ENCODE peak calls at places on chromosomes 2 and 18, in nine cellular contexts. G is IMR-90; R is bronchial epithelial cell; T is cardiac fibroblast; V is CD4-positive, alpha-beta T cell; W is chondrocyte; D is choroid plexus epithelial cell; Y is testis; Z is B cell. P is an unnamed sample.

GRCh38 chr2:201882353-201883095 is 76.2 kb downstream of the CDK15 start:
- DNase-seq in G (peak), R (no peak), T (peak), V (no peak), W (no peak), D (peak), Y (no peak), Z (peak), P (no peak)

GRCh38 chr2:30823452-30823851 is 16.2 kb upstream of the CAPN13 start:
- DNase-seq in G (no peak), R (no peak), T (no peak), V (no peak), W (no peak), D (no peak), Y (peak), Z (no peak), P (no peak)

GRCh38 chr2:178484245-178485041 is 4.2 kb downstream of the PLEKHA3 start:
- DNase-seq in G (peak), R (peak), T (peak), V (no peak), W (no peak), D (peak), Y (peak), Z (no peak), P (no peak)

GRCh38 chr2:191612496-191612895 is 65.4 kb upstream of the NABP1 start:
- DNase-seq in G (peak), R (peak), T (peak), V (no peak), W (no peak), D (peak), Y (no peak), Z (no peak), P (no peak)

GRCh38 chr2:148699830-148700229 is 55.3 kb downstream of the EPC2 start:
- DNase-seq in G (no peak), R (no peak), T (no peak), V (no peak), W (no peak), D (no peak), Y (no peak), Z (no peak), P (no peak)

GRCh38 chr2:177056540-177056939 is 156.1 kb upstream of the HNRNPA3 start:
- DNase-seq in G (no peak), R (no peak), T (no peak), V (no peak), W (no peak), D (no peak), Y (no peak), Z (no peak), P (no peak)

GRCh38 chr2:129459200-129459876 is 520.1 kb upstream of the RAB6C start:
- DNase-seq in G (no peak), R (no peak), T (no peak), V (no peak), W (no peak), D (no peak), Y (no peak), Z (no peak), P (no peak)

GRCh38 chr2:203763425-203764272 is 57.2 kb downstream of the CD28 start:
- DNase-seq in G (no peak), R (no peak), T (no peak), V (no peak), W (no peak), D (no peak), Y (no peak), Z (no peak), P (no peak)

GRCh38 chr2:108916397-108917077 is 72.5 kb downstream of the EDAR start:
- DNase-seq in G (no peak), R (no peak), T (no peak), V (no peak), W (no peak), D (no peak), Y (no peak), Z (no peak), P (no peak)

GRCh38 chr2:107721581-107721980 is 105.1 kb upstream of the RGPD4 start:
- DNase-seq in G (no peak), R (peak), T (no peak), V (no peak), W (no peak), D (no peak), Y (no peak), Z (no peak), P (no peak)

GRCh38 chr2:179646173-179646762 is 215.1 kb downstream of the ZNF385B start:
- DNase-seq in G (no peak), R (no peak), T (no peak), V (no peak), W (no peak), D (no peak), Y (no peak), Z (no peak), P (no peak)

GRCh38 chr18:76458522-76459311 is 36.3 kb downstream of the ZNF516 start:
- DNase-seq in G (no peak), R (no peak), T (no peak), V (no peak), W (no peak), D (no peak), Y (peak), Z (no peak), P (no peak)

GRCh38 chr2:120592084-120592483 is 143.6 kb upstream of the GLI2 start:
- DNase-seq in G (no peak), R (no peak), T (no peak), V (no peak), W (no peak), D (no peak), Y (no peak), Z (no peak), P (no peak)

GRCh38 chr18:62693659-62694058 is 21.7 kb upstream of the PHLPP1 start:
- DNase-seq in G (no peak), R (peak), T (no peak), V (no peak), W (no peak), D (no peak), Y (no peak), Z (no peak), P (no peak)

GRCh38 chr18:35572644-35573043 is 8.9 kb upstream of the GALNT1 start:
- DNase-seq in G (peak), R (peak), T (peak), V (no peak), W (no peak), D (peak), Y (no peak), Z (no peak), P (no peak)

GRCh38 chr2:71003396-71003795 is 8.7 kb upstream of the TEX261 start:
- DNase-seq in G (no peak), R (no peak), T (no peak), V (no peak), W (no peak), D (no peak), Y (no peak), Z (no peak), P (no peak)

GRCh38 chr2:51304341-51304740 is 272.4 kb upstream of the NRXN1 start:
- DNase-seq in G (no peak), R (no peak), T (no peak), V (no peak), W (no peak), D (no peak), Y (no peak), Z (no peak), P (no peak)

GRCh38 chr2:82316573-82317371 is 2012.2 kb upstream of the LRRTM1 start:
- DNase-seq in G (no peak), R (no peak), T (no peak), V (no peak), W (no peak), D (no peak), Y (no peak), Z (no peak), P (no peak)

GRCh38 chr18:56995579-56996194 is 151.2 kb upstream of the BOD1L2 start:
- DNase-seq in G (no peak), R (no peak), T (no peak), V (no peak), W (no peak), D (no peak), Y (no peak), Z (no peak), P (no peak)
- TF ChIP-seq CTCF in G (no peak), R (no peak), T (no peak), V (no peak), W (no peak), D (peak), Y (no peak), Z (no peak), P (no peak)

GRCh38 chr2:144914622-144915230 is 394.8 kb upstream of the ZEB2 start:
- DNase-seq in G (peak), R (no peak), T (no peak), V (no peak), W (no peak), D (no peak), Y (no peak), Z (no peak), P (no peak)
- TF ChIP-seq CTCF in G (no peak), R (no peak), T (no peak), V (no peak), W (no peak), D (no peak), Y (no peak), Z (no peak), P (no peak)

GRCh38 chr2:220053919-220054318 is 426.5 kb downstream of the SLC4A3 start:
- DNase-seq in G (peak), R (no peak), T (peak), V (no peak), W (no peak), D (peak), Y (no peak), Z (no peak), P (no peak)
- TF ChIP-seq CTCF in G (peak), R (no peak), T (peak), V (no peak), W (peak), D (peak), Y (peak), Z (no peak), P (peak)

GRCh38 chr2:1476617-1477195 is 63.4 kb downstream of the TPO start:
- DNase-seq in G (no peak), R (no peak), T (no peak), V (no peak), W (no peak), D (no peak), Y (no peak), Z (no peak), P (no peak)
- TF ChIP-seq CTCF in G (no peak), R (no peak), T (no peak), V (no peak), W (no peak), D (no peak), Y (no peak), Z (no peak), P (no peak)

DNA sequence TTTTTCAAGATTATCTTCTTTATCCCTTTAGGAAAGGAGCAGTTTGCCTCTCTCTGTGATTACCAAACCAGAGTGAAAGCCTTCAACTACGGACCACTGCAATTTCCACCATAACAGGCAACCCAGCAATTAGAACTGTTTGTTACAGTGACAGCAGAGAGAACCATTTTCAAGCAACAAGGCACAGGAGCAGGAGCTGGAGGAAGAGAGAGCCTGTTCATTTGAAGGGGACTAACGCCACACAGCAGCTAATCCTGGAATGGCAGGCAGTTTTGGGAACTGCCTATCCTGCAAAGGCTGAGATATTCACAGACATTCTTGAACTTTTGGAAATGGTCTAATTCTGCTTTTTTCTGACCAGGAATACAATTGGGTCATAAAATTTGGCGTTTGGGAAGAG is 1541.9 kb upstream of the PIK3C3 start:
- DNase-seq in G (peak), R (peak), T (peak), V (no peak), W (no peak), D (peak), Y (peak), Z (no peak), P (no peak)
- TF ChIP-seq CTCF in G (peak), R (peak), T (peak), V (no peak), W (peak), D (peak), Y (no peak), Z (no peak), P (no peak)

GRCh38 chr2:196468394-196468793 is 171.1 kb upstream of the CCDC150 start:
- DNase-seq in G (no peak), R (no peak), T (no peak), V (no peak), W (no peak), D (no peak), Y (no peak), Z (no peak), P (no peak)
- TF ChIP-seq CTCF in G (peak), R (no peak), T (no peak), V (no peak), W (peak), D (peak), Y (no peak), Z (no peak), P (no peak)

P was measured in AG09319.